ENCODE peak calls at places on chromosomes 4 and X, in eight cellular contexts. M is lung, A is endothelial cell of umbilical vein, Z is astrocyte, B is cardiac fibroblast, D is fibroblast of lung, L is breast epithelium, Q is ovary. U is an unnamed sample.

GRCh38 chr4:72208421-72209075 is 176.7 kb downstream of the NPFFR2 start:
- DNase-seq in M (no peak), A (no peak), Z (no peak), B (peak), D (no peak), L (no peak), Q (no peak), U (no peak)

GRCh38 chrX:25219480-25219879 is 203.7 kb upstream of the ARX start:
- DNase-seq in M (no peak), A (no peak), Z (no peak), B (no peak), D (no peak), L (no peak), Q (no peak), U (no peak)

GRCh38 chr4:84803720-84804119 is 162.8 kb downstream of the WDFY3 start:
- DNase-seq in M (no peak), A (peak), Z (peak), B (no peak), D (peak), L (no peak), Q (no peak), U (no peak)

GRCh38 chrX:105533951-105534350 is 288.4 kb upstream of the NRK start:
- DNase-seq in M (no peak), A (no peak), Z (no peak), B (peak), D (peak), L (no peak), Q (no peak), U (no peak)

GRCh38 chr4:17941731-17942130 is 79.8 kb downstream of the LCORL start:
- DNase-seq in M (no peak), A (peak), Z (no peak), B (no peak), D (no peak), L (no peak), Q (no peak), U (no peak)

GRCh38 chr4:180669637-180670036 is 1573.6 kb upstream of the TENM3 start:
- DNase-seq in M (no peak), A (no peak), Z (peak), B (no peak), D (peak), L (no peak), Q (no peak), U (peak)

GRCh38 chr4:89001647-89002518 is 55.1 kb downstream of the FAM13A start:
- DNase-seq in M (no peak), A (no peak), Z (no peak), B (peak), D (no peak), L (no peak), Q (no peak), U (no peak)

GRCh38 chr4:45350438-45350837 is 624.1 kb upstream of the GNPDA2 start:
- DNase-seq in M (no peak), A (no peak), Z (peak), B (peak), D (peak), L (no peak), Q (no peak), U (peak)

DNA sequence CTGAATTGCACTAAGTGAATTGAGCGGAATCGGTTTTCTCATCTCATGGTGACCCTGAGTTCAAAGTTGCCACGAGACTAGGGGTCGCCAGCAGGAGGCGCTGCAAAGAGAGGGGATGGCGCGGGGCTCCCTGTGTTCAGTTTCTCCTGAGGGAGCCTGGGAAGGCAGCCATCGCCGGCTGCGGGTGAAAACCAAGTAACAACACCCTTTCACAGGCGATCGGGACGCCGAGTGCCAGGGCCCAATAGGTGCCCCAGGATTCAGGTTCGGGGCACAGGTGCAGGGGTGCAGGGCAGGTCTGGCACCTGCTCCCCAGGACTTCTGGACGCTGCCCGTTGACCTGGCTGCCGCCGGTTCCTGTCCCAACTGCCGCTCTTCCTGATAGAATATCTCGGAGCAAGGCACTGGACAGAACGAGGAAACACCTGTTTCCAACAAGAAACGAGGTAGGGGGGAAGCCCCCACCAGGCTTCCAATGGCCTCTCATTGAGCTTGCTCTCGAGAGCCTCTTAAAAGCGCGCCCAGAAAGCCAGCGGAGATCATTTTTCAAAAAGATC is 1.1 kb upstream of the FGF16 start:
- DNase-seq in M (no peak), A (peak), Z (no peak), B (no peak), D (no peak), L (no peak), Q (no peak), U (no peak)
- TF ChIP-seq CTCF in M (no peak), A (peak), Z (no peak), B (peak), D (peak), L (no peak), Q (no peak), U (peak)

GRCh38 chr4:138242830-138243149 is 641 bp upstream of the SLC7A11 start:
- DNase-seq in M (no peak), A (no peak), Z (no peak), B (no peak), D (no peak), L (no peak), Q (no peak), U (no peak)
- H3K4me3 ChIP-seq in M (no peak), A (peak), Z (peak), B (peak), D (peak), L (peak), Q (peak), U (peak)

GRCh38 chrX:129115104-129115503 is 408.2 kb downstream of the SMARCA1 start:
- DNase-seq in M (no peak), A (peak), Z (no peak), B (peak), D (peak), L (no peak), Q (no peak), U (no peak)
- TF ChIP-seq CTCF in M (no peak), A (peak), Z (no peak), B (no peak), D (no peak), L (no peak), Q (no peak), U (peak)

GRCh38 chr4:104425003-104425402 is 69.7 kb downstream of the CXXC4 start:
- DNase-seq in M (no peak), A (no peak), Z (no peak), B (no peak), D (no peak), L (no peak), Q (no peak), U (no peak)
- H3K4me3 ChIP-seq in M (no peak), A (no peak), Z (peak), B (no peak), D (peak), L (peak), Q (peak), U (peak)

DNA sequence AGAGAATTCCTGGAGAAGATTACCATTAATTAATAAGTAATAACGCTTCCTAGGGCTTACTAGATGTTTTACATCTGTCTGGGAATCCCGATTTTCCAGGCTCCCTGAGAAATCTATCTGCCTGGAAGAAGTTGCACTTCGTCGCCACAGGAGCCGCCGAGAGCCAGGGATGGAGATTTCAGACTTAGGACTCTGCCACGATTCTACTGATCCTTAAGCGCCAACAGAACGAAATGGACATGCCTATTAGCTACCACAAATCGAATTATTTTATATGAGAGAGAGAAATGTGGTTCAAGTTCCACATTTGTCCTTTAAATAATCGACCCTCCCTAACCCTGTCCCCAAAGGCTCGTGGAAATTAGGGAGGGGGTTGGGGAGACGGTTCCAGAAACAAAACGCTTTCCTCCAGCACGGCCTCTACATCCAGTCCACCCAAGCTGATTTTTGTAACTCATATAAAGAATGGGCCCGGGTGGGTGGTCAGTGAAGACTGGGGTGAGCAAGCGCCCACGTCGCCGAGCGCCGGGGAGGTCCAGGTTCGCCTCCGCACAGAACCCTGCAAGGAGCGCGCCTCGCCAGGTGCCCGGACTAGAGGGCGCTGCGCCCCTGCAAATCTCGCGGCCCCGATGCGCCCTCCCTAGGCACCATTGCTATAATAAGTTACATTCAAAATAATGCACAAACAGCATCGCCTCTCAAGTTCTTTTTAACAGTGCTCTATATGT is 1.9 kb upstream of the FAT1 start:
- DNase-seq in M (peak), A (peak), Z (peak), B (peak), D (peak), L (peak), Q (peak), U (no peak)
- TF ChIP-seq CTCF in M (peak), A (peak), Z (peak), B (peak), D (peak), L (no peak), Q (peak), U (peak)

U was measured in epithelial cell of proximal tubule.